ENCODE peak calls at places on chromosomes 5 and 9, in six cellular contexts. B, X, C, K, M and N are unnamed samples.

GRCh38 chr5:75510836-75511434 is 494 bp downstream of the CERT1 start:
- DNase-seq in B (no peak), C (peak; percentile 55), K (peak; percentile 22), M (peak; percentile 69), X (peak; percentile 3), N (peak; percentile 47)

GRCh38 chr5:149636861-149637246 is 55.6 kb downstream of the ARHGEF37 start:
- DNase-seq in B (peak; percentile 49), C (no peak), M (peak; percentile 81), K (peak; percentile 89), X (peak; percentile 63), N (no peak)

GRCh38 chr9:34809504-34810186 is 99.7 kb upstream of the CCL21 start:
- DNase-seq in B (peak; percentile 49), K (no peak), X (no peak), C (no peak), M (peak; percentile 78), N (no peak)

GRCh38 chr5:148145916-148146315 is 22.4 kb upstream of the SPINK14 start:
- DNase-seq in K (no peak), M (no peak), C (peak; percentile 63), B (no peak), X (peak; percentile 77), N (no peak)

GRCh38 chr5:56278267-56278826 is 45.2 kb upstream of the ANKRD55 start:
- DNase-seq in X (no peak), K (no peak), M (no peak), C (no peak), B (no peak), N (no peak)

GRCh38 chr9:132541966-132542830 is 40.2 kb upstream of the BARHL1 start:
- DNase-seq in B (no peak), M (no peak), K (no peak), X (no peak), C (no peak), N (no peak)

GRCh38 chr5:72938206-72938605 is 17.6 kb upstream of the FCHO2 start:
- DNase-seq in K (no peak), M (no peak), C (no peak), X (no peak), B (no peak), N (no peak)

GRCh38 chr9:81596671-81597426 is 92.5 kb downstream of the TLE1 start:
- DNase-seq in C (no peak), B (no peak), K (no peak), X (no peak), M (no peak), N (no peak)

GRCh38 chr9:17532461-17532860 is 46.4 kb upstream of the SH3GL2 start:
- DNase-seq in C (no peak), K (no peak), B (no peak), X (no peak), M (no peak), N (no peak)

GRCh38 chr9:125460883-125461475 is 199.4 kb downstream of the GAPVD1 start:
- DNase-seq in X (no peak), K (peak; percentile 23), B (no peak), C (peak; percentile 20), M (no peak), N (no peak)

GRCh38 chr5:178194026-178194425 is 6.9 kb upstream of the GMCL2 start:
- DNase-seq in X (no peak), B (no peak), M (no peak), K (no peak), C (no peak), N (no peak)

GRCh38 chr5:343461-344401 is 22.2 kb downstream of the AHRR start:
- DNase-seq in K (no peak), C (peak; percentile 65), X (peak; percentile 9), M (peak; percentile 89), B (no peak), N (peak; percentile 92)
- TF ChIP-seq EP300 in K (no peak), C (no peak), X (no peak), M (no peak), B (no peak), N (no peak)

GRCh38 chr5:110824936-110825441 is 86.2 kb downstream of the SLC25A46 start:
- DNase-seq in C (no peak), B (no peak), K (no peak), X (no peak), M (no peak), N (no peak)

DNA sequence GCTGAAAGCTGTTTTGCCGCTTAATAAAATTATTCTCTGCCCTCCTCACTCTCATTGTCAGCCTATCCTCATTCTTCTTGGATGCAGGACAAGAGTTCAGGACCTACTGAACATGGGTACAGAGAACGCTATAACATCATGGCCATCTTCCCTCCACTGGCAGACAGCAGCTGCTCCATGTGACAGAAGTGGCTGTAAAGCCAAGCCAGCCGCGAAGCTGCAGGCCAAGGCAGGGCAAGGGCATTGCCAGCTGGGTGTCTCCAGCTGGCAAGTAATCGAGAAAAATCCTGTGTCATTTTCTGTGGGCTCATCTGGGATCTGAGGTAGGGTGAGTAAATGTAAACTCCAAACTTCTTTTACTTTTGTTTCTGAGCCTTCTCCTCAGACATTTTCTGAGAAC is 84.8 kb downstream of the SLC25A46 start:
- DNase-seq in K (no peak), M (no peak), C (no peak), B (no peak), X (no peak), N (no peak)
- H3K27ac ChIP-seq in K (no peak overlapping the region), M (no peak overlapping the region), C (no peak overlapping the region), B (no peak overlapping the region), X (no peak overlapping the region), N (no peak overlapping the region)

DNA sequence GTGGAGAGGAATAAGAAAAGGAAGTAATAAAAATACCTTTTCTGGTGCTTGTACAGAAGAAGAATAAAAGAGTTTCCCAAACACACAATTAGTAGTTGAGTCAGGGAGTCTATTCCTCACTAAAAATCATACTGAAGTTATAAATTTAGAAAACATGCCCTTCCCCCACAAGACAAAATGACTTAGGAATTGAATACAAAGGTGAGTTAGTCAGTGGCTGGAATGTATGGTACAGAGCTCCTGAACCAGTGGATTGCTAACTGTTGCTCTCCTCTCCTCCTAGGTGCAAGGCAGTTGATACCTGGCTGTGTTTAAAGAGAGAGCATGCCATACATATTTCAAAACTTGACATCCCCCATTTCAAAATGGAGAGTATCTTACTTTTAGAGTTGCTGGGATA is 1.9 kb downstream of the GDA start:
- DNase-seq in X (no peak), K (no peak), B (no peak), C (no peak), M (no peak), N (no peak)
- H3K27me3 ChIP-seq in X (peaks cover 26% of the 10 kb centered on the region), K (no peaks in the 10 kb centered on the region), B (peaks cover 14% of the 10 kb centered on the region), C (peaks cover 23% of the 10 kb centered on the region), M (peaks cover 38% of the 10 kb centered on the region), N (peaks cover 7% of the 10 kb centered on the region)

DNA sequence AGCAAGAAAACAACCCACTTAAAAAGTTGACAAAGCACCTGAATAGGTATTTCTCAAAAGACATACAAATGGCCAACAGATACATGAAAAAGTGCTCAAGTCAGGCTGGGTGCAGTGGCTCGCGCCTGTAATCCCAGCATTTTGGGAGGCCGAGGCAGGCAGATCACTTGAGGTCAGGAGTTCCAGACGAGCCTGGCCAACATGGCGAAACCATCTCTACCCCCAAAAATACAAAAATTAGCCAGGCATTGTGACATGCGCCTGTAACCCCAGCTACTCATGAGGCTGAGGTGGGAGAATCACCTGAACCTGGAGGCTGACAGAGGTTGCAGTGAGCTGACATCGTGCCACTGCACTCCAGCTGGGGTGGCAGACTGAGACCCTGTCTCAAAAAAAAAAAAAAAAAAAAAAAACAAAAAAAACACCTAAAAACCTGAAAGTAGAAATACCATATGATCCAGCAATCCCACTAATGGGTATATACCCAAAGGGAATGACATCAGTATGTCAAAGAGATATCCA is 101.7 kb downstream of the THBS4 start:
- DNase-seq in X (no peak), K (no peak), C (no peak), M (no peak), B (no peak), N (no peak)
- TF ChIP-seq EP300 in X (no peak), K (no peak), C (no peak), M (no peak), B (no peak), N (no peak)